ENCODE peak calls at places on chromosomes 3 and 15, in ten cellular contexts. N is stomach, M is HCT116, B is prostate gland, D is K562, R is spleen, K is esophagus muscularis mucosa, Y is GM23338, P is endothelial cell of umbilical vein, J is HepG2. O is an unnamed sample.

GRCh38 chr3:54882114-54882833 is 45.6 kb downstream of the LRTM1 start:
- DNase-seq in D (no peak), J (no peak), M (no peak), K (no peak), Y (no peak), N (no peak), P (no peak), R (no peak), B (no peak), O (no peak)

GRCh38 chr15:77004189-77004588 is 9.3 kb downstream of the PSTPIP1 start:
- DNase-seq in K (no peak), Y (no peak), M (no peak), D (no peak), N (no peak), P (no peak), B (no peak), J (no peak), R (peak; percentile 89), O (no peak)

GRCh38 chr3:38119802-38120689 is 16.9 kb downstream of the ACAA1 start:
- DNase-seq in J (no peak), R (peak; percentile 66), P (no peak), M (no peak), Y (no peak), D (no peak), N (no peak), B (no peak), K (no peak), O (peak; percentile 64)

GRCh38 chr15:70096215-70096974 is 1.3 kb downstream of the TLE3 start:
- DNase-seq in B (peak; percentile 57), D (peak; percentile 66), P (peak; percentile 68), Y (no peak), R (peak; percentile 92), M (no peak), J (no peak), N (peak; percentile 47), K (no peak), O (no peak)

GRCh38 chr3:102745881-102746280 is 311.1 kb downstream of the ZPLD1 start:
- DNase-seq in M (peak; percentile 4), N (no peak), D (no peak), P (no peak), R (no peak), K (no peak), Y (no peak), J (no peak), B (no peak), O (no peak)

GRCh38 chr3:141436180-141436579 is 50.6 kb upstream of the RASA2 start:
- DNase-seq in Y (no peak), J (no peak), B (no peak), K (no peak), M (no peak), N (peak; percentile 53), R (no peak), D (peak; percentile 58), P (no peak), O (no peak)

GRCh38 chr15:76993114-76993715 is 1.7 kb upstream of the PSTPIP1 start:
- DNase-seq in D (no peak), Y (no peak), N (no peak), R (peak; percentile 79), K (no peak), J (no peak), B (no peak), M (no peak), P (no peak), O (peak; percentile 59)

GRCh38 chr15:48999314-48999713 is 35.6 kb upstream of the SHC4 start:
- DNase-seq in M (no peak), Y (no peak), J (no peak), P (no peak), R (no peak), D (no peak), B (no peak), K (no peak), N (no peak), O (no peak)

GRCh38 chr15:91335702-91336101 is 235.6 kb downstream of the SV2B start:
- DNase-seq in M (no peak), P (no peak), N (no peak), D (no peak), J (no peak), R (no peak), B (no peak), Y (no peak), K (no peak), O (no peak)

GRCh38 chr3:30945291-30945690 is 50.8 kb upstream of the GADL1 start:
- DNase-seq in M (no peak), J (no peak), N (no peak), D (no peak), P (no peak), B (no peak), Y (no peak), K (no peak), R (no peak), O (no peak)

DNA sequence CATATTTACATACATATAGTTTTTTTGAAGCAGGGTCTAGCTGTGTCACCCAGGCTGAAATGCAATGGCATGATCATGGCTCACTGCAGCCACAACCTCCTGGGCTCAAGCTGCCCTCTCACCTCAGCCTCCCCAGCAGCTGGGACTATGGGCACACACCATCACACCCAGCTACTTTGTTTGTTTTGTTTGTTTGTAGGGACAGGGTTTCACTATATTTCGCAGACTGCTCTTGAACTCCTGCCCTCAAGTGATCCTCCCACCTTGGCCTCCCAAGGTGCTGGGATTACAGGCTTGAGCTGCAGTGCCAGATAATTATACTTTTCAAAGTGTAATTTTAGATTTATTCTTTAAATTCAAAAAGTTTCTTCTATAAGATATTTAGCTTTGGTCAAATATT is 10.2 kb downstream of the GTF2A2 start:
- DNase-seq in B (no peak), K (no peak), M (no peak), N (no peak), J (no peak), Y (no peak), R (no peak), P (no peak), D (no peak), O (no peak)
- H3K36me3 ChIP-seq in B (no peaks in the 10 kb centered on the region), K (peaks cover 83% of the 10 kb centered on the region), M (peaks cover 18% of the 10 kb centered on the region), N (peaks cover 84% of the 10 kb centered on the region), J (peaks cover 4% of the 10 kb centered on the region), Y (peaks cover 26% of the 10 kb centered on the region), R (peaks cover 42% of the 10 kb centered on the region), P (peaks cover 4% of the 10 kb centered on the region), D (peaks cover 72% of the 10 kb centered on the region), O (peaks cover 45% of the 10 kb centered on the region)

GRCh38 chr3:136135039-136135802 is 60.9 kb downstream of the MSL2 start:
- DNase-seq in M (no peak), K (no peak), R (no peak), B (no peak), Y (no peak), P (no peak), J (no peak), N (no peak), D (peak; percentile 84), O (no peak)
- H3K4me3 ChIP-seq in M (no peak overlapping the region), K (no peak overlapping the region), R (no peak overlapping the region), B (no peak overlapping the region), Y (no peak overlapping the region), P (no peak overlapping the region), J (no peak overlapping the region), N (no peak overlapping the region), D (no peak overlapping the region), O (no peak overlapping the region)

DNA sequence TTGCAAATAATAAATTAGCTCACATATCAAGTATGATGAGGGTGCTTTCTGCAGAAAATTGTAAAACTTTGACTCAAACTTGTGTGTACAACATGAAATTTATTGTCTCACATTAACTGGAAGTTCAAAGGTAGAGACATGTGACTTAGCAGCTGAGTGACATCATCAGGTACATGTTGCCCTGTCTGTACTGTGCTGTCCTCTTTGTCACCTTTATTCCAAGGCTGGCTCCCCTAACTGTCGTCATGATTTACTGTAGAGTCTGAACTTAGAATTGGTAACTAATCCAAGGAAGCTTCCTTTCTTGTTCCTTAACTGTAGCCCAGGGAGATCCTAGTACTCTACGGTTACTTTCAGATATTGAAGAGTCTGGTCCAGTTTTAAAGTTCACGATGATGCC is 12.3 kb upstream of the FSIP1 start:
- DNase-seq in J (no peak), N (no peak), K (no peak), Y (no peak), M (no peak), B (no peak), D (no peak), P (no peak), R (no peak), O (no peak)
- TF ChIP-seq POLR2AphosphoS5 in J (no peak), N (no peak), K (no peak), Y (no peak), M (no peak), B (no peak), D (no peak), P (no peak), R (no peak), O (no peak)

DNA sequence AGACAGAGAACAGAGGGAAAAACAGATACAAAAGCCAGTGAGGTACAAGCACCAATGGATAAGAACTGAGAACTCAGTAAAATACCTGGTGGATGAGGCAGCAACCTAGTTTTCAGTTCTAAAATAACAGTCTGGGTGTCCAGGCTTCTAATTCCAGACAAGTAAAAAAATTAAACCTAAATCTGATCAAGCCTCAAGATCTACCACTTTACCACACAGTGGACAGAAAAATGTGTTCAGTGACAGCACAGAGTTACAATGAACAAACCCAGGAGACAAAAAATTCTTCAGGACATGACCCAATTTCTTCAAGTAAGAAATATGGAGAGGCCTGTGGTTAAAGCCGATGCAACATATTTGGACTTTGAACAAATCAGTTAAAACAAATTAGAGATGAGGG is 14.4 kb downstream of the CCNL1 start:
- DNase-seq in P (no peak), M (no peak), D (no peak), B (no peak), J (no peak), Y (no peak), R (no peak), K (no peak), N (no peak), O (no peak)
- H3K36me3 ChIP-seq in P (peaks cover 33% of the 10 kb centered on the region), M (peaks cover 41% of the 10 kb centered on the region), D (peaks cover 69% of the 10 kb centered on the region), B (peaks cover 11% of the 10 kb centered on the region), J (peaks cover 11% of the 10 kb centered on the region), Y (peaks cover 47% of the 10 kb centered on the region), R (peaks cover 81% of the 10 kb centered on the region), K (peaks cover 91% of the 10 kb centered on the region), N (peaks cover 98% of the 10 kb centered on the region), O (peaks cover 90% of the 10 kb centered on the region)

O was measured in suprapubic skin.